ENCODE peak calls at places on chromosomes 6 and 20, in nine cellular contexts. Z, O, X, M, D, I, K, H and R are unnamed samples.

GRCh38 chr6:111722220-111722731 is 116.6 kb upstream of the TRAF3IP2 start:
- DNase-seq in D (no peak), X (no peak), Z (no peak), O (peak), M (no peak), H (no peak), K (no peak), I (no peak), R (no peak)

GRCh38 chr6:49713346-49713745 is at the start of gene CRISP2:
- DNase-seq in Z (no peak), K (peak), D (no peak), I (no peak), H (no peak), O (no peak), X (peak), M (no peak), R (no peak)

GRCh38 chr20:49608752-49609670 is 41.1 kb upstream of the PTGIS start:
- DNase-seq in D (no peak), K (peak), I (peak), H (peak), Z (peak), M (peak), X (peak), O (no peak), R (peak)

GRCh38 chr20:18628330-18628941 is 40.6 kb downstream of the DTD1 start:
- DNase-seq in M (peak), Z (peak), D (no peak), H (no peak), K (peak), I (peak), O (no peak), X (peak), R (no peak)

GRCh38 chr20:57130160-57130772 is 136.2 kb downstream of the BMP7 start:
- DNase-seq in I (no peak), Z (no peak), D (no peak), O (peak), K (no peak), H (no peak), M (peak), X (no peak), R (no peak)

GRCh38 chr6:151664390-151664789 is 143.1 kb upstream of the ESR1 start:
- DNase-seq in K (no peak), X (no peak), I (no peak), O (no peak), M (no peak), H (no peak), D (no peak), Z (no peak), R (no peak)

GRCh38 chr20:38337561-38338140 is 8.6 kb upstream of the LBP start:
- DNase-seq in K (peak), M (peak), I (peak), X (peak), O (peak), D (no peak), H (peak), Z (peak), R (no peak)

GRCh38 chr6:125102901-125103300 is 50.7 kb upstream of the TPD52L1 start:
- DNase-seq in H (peak), X (no peak), Z (no peak), I (no peak), K (no peak), D (no peak), O (no peak), M (peak), R (no peak)

GRCh38 chr6:14026831-14027539 is 90.6 kb upstream of the CD83 start:
- DNase-seq in H (no peak), D (no peak), I (no peak), O (no peak), M (no peak), Z (no peak), K (no peak), X (no peak), R (no peak)

GRCh38 chr6:79377047-79377446 is 142.6 kb upstream of the HMGN3 start:
- DNase-seq in O (no peak), Z (no peak), H (no peak), I (no peak), K (no peak), D (no peak), X (no peak), M (no peak), R (no peak)

GRCh38 chr20:47878601-47879004 is 93.3 kb upstream of the SULF2 start:
- DNase-seq in O (no peak), D (no peak), M (no peak), K (no peak), I (no peak), Z (no peak), H (no peak), X (no peak), R (no peak)

GRCh38 chr20:36214684-36215256 is 21.5 kb upstream of the AAR2 start:
- DNase-seq in D (no peak), O (no peak), M (peak), I (peak), K (peak), Z (peak), H (no peak), X (peak), R (peak)

GRCh38 chr6:53734473-53735299 is 60.1 kb upstream of the LRRC1 start:
- DNase-seq in O (no peak), D (peak), I (peak), Z (no peak), K (peak), X (peak), H (peak), M (peak), R (peak)

GRCh38 chr6:56749632-56750151 is 107.0 kb upstream of the DST start:
- DNase-seq in M (peak), H (peak), K (no peak), I (peak), D (no peak), X (no peak), Z (no peak), O (no peak), R (peak)

GRCh38 chr6:129183681-129184216 is 300.8 kb downstream of the LAMA2 start:
- DNase-seq in K (no peak), X (no peak), O (no peak), M (no peak), Z (no peak), I (no peak), D (no peak), H (peak), R (no peak)

GRCh38 chr6:53287336-53288225 is 61.2 kb downstream of the ELOVL5 start:
- DNase-seq in M (no peak), Z (no peak), I (no peak), K (peak), D (no peak), H (no peak), X (no peak), O (no peak), R (no peak)

GRCh38 chr6:12065321-12066140 is 53.4 kb downstream of the HIVEP1 start:
- DNase-seq in Z (no peak), K (peak), D (no peak), M (no peak), H (no peak), O (no peak), I (no peak), X (no peak), R (no peak)

GRCh38 chr20:49610701-49611538 is 43.0 kb upstream of the PTGIS start:
- DNase-seq in I (peak), K (peak), D (no peak), X (peak), M (peak), Z (peak), O (peak), H (peak), R (peak)

GRCh38 chr6:88840806-88841539 is 122.4 kb downstream of the RNGTT start:
- DNase-seq in O (no peak), H (no peak), I (no peak), X (no peak), M (peak), Z (no peak), D (no peak), K (no peak), R (no peak)

GRCh38 chr6:143248359-143248758 is 187.7 kb downstream of the AIG1 start:
- DNase-seq in K (no peak), I (no peak), X (no peak), D (no peak), M (no peak), O (no peak), Z (no peak), H (no peak), R (no peak)

GRCh38 chr6:97535800-97536199 is 252.8 kb upstream of the MMS22L start:
- DNase-seq in Z (no peak), H (no peak), D (no peak), I (no peak), M (no peak), K (no peak), O (no peak), X (no peak), R (no peak)

GRCh38 chr6:4358414-4359107 is 223.2 kb upstream of the ECI2 start:
- DNase-seq in D (no peak), I (peak), K (peak), H (peak), M (peak), O (peak), X (peak), Z (peak), R (peak)

GRCh38 chr6:170471458-170471857 is 81.6 kb downstream of the PSMB1 start:
- DNase-seq in M (no peak), K (no peak), D (no peak), H (no peak), X (no peak), O (no peak), I (no peak), Z (no peak), R (no peak)

GRCh38 chr6:71478834-71479541 is 190.4 kb downstream of the OGFRL1 start:
- DNase-seq in K (peak), O (no peak), X (no peak), D (no peak), Z (no peak), H (no peak), M (no peak), I (no peak), R (peak)

GRCh38 chr20:13338999-13339411 is 117.9 kb downstream of the ISM1 start:
- DNase-seq in M (peak), I (peak), D (no peak), H (no peak), K (no peak), X (no peak), Z (no peak), O (no peak), R (no peak)

GRCh38 chr6:112049051-112049799 is 4.7 kb upstream of the CCN6 start:
- DNase-seq in M (peak), Z (no peak), I (no peak), O (no peak), X (no peak), K (no peak), H (no peak), D (no peak), R (no peak)

GRCh38 chr6:147238164-147238563 is 33.9 kb downstream of the STXBP5 start:
- DNase-seq in K (peak), D (no peak), Z (no peak), M (no peak), I (no peak), O (no peak), X (no peak), H (no peak), R (no peak)

GRCh38 chr6:99802396-99803031 is 191.5 kb downstream of the MCHR2 start:
- DNase-seq in O (no peak), X (no peak), I (no peak), H (no peak), M (no peak), D (no peak), K (peak), Z (no peak), R (no peak)
- TF ChIP-seq CTCF in O (no peak), X (peak), I (no peak), H (peak), M (no peak), D (no peak), K (peak), Z (peak), R (peak)

DNA sequence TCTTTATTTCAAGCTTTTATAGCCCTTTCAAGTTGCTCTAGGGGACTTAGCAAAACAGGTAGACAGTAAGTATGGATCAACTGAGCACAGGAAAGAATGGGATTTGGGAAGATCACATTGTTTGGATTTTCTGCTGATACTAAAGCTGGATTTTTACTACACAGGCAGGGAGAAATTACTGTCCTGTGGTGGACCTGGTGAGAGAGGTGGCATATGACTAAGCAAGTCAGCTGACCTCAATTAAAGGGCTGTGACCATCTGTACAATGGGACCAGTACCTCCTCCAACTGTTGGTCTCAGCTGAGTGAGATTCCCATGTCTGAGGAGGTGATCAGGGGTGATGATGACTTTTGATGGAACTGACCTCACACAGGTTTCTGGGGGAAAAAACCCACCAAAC is 28.0 kb downstream of the RREB1 start:
- DNase-seq in D (no peak), M (no peak), K (no peak), X (no peak), I (no peak), O (no peak), Z (peak), H (no peak), R (no peak)
- TF ChIP-seq REST in D (no peak), M (no peak), K (no peak), X (no peak), I (no peak), O (no peak), Z (no peak), H (no peak), R (no peak)

GRCh38 chr6:81075974-81076373 is 676.5 kb downstream of the TENT5A start:
- DNase-seq in I (no peak), H (peak), D (no peak), X (peak), O (no peak), Z (no peak), K (peak), M (peak), R (no peak)
- TF ChIP-seq CTCF in I (no peak), H (peak), D (peak), X (peak), O (no peak), Z (no peak), K (peak), M (peak), R (peak)

DNA sequence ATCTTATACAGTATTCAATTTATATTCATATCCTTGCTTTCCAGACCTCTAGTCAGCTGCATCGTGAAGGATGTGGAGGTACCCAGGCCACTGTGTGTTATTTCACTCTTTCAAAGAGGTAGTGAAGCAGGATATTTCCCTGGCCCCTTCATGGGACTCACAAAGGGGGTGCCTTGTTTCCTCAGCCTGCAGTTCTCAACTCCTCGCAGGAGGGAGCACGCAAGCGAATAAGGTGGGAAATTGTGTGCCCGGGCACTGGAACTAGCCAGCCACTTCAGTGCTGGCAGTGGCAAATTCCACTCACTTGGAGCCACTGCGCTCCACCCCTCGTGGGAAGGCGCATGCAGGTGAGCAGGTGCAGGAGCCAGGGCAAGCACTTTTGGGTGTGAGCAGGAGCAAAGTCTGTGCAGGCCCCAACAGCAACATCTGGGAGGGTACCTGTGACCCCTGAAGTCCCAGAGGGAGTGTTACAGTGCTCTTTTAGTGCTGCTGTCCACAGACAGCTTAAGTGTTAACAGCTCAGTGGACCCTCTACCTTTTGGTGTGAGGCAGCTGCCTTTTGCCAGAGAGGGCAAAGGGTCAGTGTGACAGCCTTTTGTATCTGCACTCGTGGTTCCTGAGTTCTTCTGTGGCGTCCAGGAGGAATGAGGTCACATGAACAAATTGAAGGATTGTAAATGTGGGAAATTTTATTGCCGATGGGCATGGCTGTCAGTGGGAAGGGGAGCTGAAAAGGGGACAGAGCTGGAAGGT is 49.4 kb upstream of the FAM135A start:
- DNase-seq in K (peak), M (no peak), Z (no peak), X (no peak), I (no peak), O (no peak), D (no peak), H (no peak), R (no peak)
- TF ChIP-seq REST in K (no peak), M (no peak), Z (no peak), X (no peak), I (no peak), O (no peak), D (no peak), H (no peak), R (no peak)

GRCh38 chr6:163731215-163732013 is 316.9 kb downstream of the QKI start:
- DNase-seq in Z (peak), D (no peak), I (no peak), X (peak), H (no peak), M (no peak), K (no peak), O (no peak), R (no peak)

GRCh38 chr6:163728442-163729126 is 314.1 kb downstream of the QKI start:
- DNase-seq in M (no peak), O (no peak), H (no peak), D (no peak), I (no peak), Z (no peak), X (no peak), K (no peak), R (no peak)

GRCh38 chr6:163732479-163732878 is 318.0 kb downstream of the QKI start:
- DNase-seq in I (no peak), X (no peak), Z (no peak), O (no peak), M (no peak), H (no peak), K (no peak), D (no peak), R (no peak)

GRCh38 chr6:163729127-163729872 is 314.8 kb downstream of the QKI start:
- DNase-seq in I (no peak), Z (peak), H (no peak), X (no peak), M (no peak), O (no peak), D (no peak), K (peak), R (no peak)

DNA sequence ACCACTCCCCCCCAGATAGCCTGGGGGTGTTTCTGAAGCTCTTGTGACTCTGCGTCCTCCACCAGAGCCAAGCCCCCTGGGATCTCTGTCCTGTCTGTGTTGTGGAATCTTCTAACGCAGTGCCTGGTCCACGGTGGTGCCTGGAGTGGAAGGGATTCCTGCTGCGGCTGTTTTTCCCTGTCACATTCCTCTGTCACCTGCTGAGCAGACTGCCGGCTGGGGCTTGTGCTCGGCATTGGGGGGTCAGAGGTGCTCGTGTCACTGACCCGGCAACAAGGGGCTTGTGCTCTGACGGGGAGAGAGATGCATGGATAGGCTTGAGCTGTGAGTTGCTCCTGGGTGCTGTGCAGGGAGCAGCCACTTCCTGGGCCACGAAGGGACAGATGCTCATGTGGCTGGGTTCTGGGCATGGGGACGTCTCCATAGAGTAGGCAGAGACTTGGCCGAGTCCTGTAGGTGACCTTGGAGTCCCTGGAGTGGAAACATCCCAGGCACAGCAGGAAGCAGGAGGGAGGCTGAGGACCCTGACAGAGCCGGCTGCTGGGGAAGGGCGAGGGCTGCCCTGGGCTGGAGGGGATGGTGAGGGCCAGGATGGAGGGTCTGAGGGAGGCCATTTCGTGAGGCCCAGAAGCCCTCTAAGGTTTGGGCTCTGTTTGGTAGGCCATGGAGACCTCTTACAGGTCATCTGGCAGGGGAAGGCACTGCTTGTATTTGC is 316.1 kb downstream of the QKI start:
- DNase-seq in H (no peak), Z (no peak), K (no peak), O (no peak), D (no peak), I (no peak), M (no peak), X (no peak), R (no peak)
- TF ChIP-seq CTCF in H (no peak), Z (no peak), K (no peak), O (no peak), D (no peak), I (no peak), M (no peak), X (no peak), R (no peak)

GRCh38 chr6:25832670-25833069 is 818 bp upstream of the SLC17A1 start:
- DNase-seq in M (no peak), O (no peak), H (no peak), D (no peak), I (no peak), X (no peak), Z (no peak), K (no peak), R (no peak)
- TF ChIP-seq REST in M (no peak), O (no peak), H (no peak), D (no peak), I (no peak), X (no peak), Z (no peak), K (no peak), R (no peak)

GRCh38 chr6:136378888-136379287 is 89.2 kb upstream of the BCLAF1 start:
- DNase-seq in X (no peak), K (peak), I (no peak), D (no peak), H (no peak), O (no peak), Z (no peak), M (no peak), R (no peak)
- TF ChIP-seq CTCF in X (peak), K (peak), I (peak), D (no peak), H (no peak), O (no peak), Z (no peak), M (no peak), R (peak)

GRCh38 chr20:42130810-42131596 is 512.8 kb upstream of the CHD6 start:
- DNase-seq in H (no peak), M (no peak), I (no peak), K (no peak), Z (no peak), O (no peak), X (no peak), D (no peak), R (no peak)

GRCh38 chr20:42138711-42139110 is 520.5 kb upstream of the CHD6 start:
- DNase-seq in O (no peak), X (no peak), Z (no peak), M (no peak), D (no peak), H (no peak), I (no peak), K (no peak), R (no peak)

GRCh38 chr20:42134265-42135098 is 516.3 kb upstream of the CHD6 start:
- DNase-seq in X (no peak), Z (no peak), K (no peak), I (no peak), D (no peak), O (no peak), M (peak), H (no peak), R (no peak)
- TF ChIP-seq REST in X (no peak), Z (no peak), K (no peak), I (no peak), D (no peak), O (no peak), M (no peak), H (no peak), R (no peak)